ENCODE peak calls at places on chromosome 16, in four cellular contexts. E, Z, X and H are unnamed samples.

GRCh38 chr16:50440991-50441390 is 72.2 kb upstream of the BRD7 start:
- DNase-seq in E (no peak), Z (peak), X (no peak), H (no peak)

GRCh38 chr16:25707982-25708583 is 16.3 kb downstream of the HS3ST4 start:
- DNase-seq in E (peak), Z (no peak), X (peak), H (no peak)

GRCh38 chr16:67782567-67783352 is 23.6 kb downstream of the RANBP10 start:
- DNase-seq in E (no peak), Z (no peak), X (no peak), H (no peak)

GRCh38 chr16:11994187-11995119 is 17.9 kb downstream of the SNX29 start:
- DNase-seq in E (no peak), Z (no peak), X (peak), H (no peak)

GRCh38 chr16:30731411-30731810 is 16.8 kb upstream of the PHKG2 start:
- DNase-seq in E (no peak), Z (no peak), X (no peak), H (no peak)

GRCh38 chr16:67939507-67940435 is 3.1 kb upstream of the PSMB10 start:
- DNase-seq in E (no peak), Z (no peak), X (no peak), H (no peak)

GRCh38 chr16:73028721-73029361 is 19.1 kb downstream of the ZFHX3 start:
- DNase-seq in E (no peak), Z (no peak), X (no peak), H (no peak)

GRCh38 chr16:62503073-62503472 is 466.8 kb upstream of the CDH8 start:
- DNase-seq in E (no peak), Z (no peak), X (no peak), H (no peak)

GRCh38 chr16:65570261-65570660 is 448.4 kb upstream of the CDH11 start:
- DNase-seq in E (no peak), Z (no peak), X (no peak), H (no peak)

GRCh38 chr16:17832738-17833137 is 362.0 kb upstream of the XYLT1 start:
- DNase-seq in E (no peak), Z (no peak), X (no peak), H (no peak)

GRCh38 chr16:31700200-31700529 is 172.5 kb downstream of the AHSP start:
- DNase-seq in E (no peak), Z (no peak), X (no peak), H (no peak)

GRCh38 chr16:65758620-65759019 is 607.9 kb upstream of the CDH5 start:
- DNase-seq in E (no peak), Z (no peak), X (no peak), H (no peak)

GRCh38 chr16:73125860-73126259 is 77.9 kb upstream of the ZFHX3 start:
- DNase-seq in E (no peak), Z (no peak), X (no peak), H (peak)

GRCh38 chr16:53152321-53152720 is 97.5 kb downstream of the CHD9 start:
- DNase-seq in E (no peak), Z (no peak), X (no peak), H (no peak)

GRCh38 chr16:65453646-65454045 is 331.8 kb upstream of the CDH11 start:
- DNase-seq in E (no peak), Z (no peak), X (peak), H (no peak)

GRCh38 chr16:75087040-75087979 is 29.3 kb downstream of the LDHD start:
- DNase-seq in E (no peak), Z (no peak), X (no peak), H (peak)

GRCh38 chr16:23072084-23072599 is 77.1 kb downstream of the USP31 start:
- DNase-seq in E (no peak), Z (no peak), X (no peak), H (no peak)

GRCh38 chr16:1773703-1774455 is 945 bp upstream of the MRPS34 start:
- DNase-seq in E (no peak), Z (no peak), X (no peak), H (no peak)
- TF ChIP-seq CTCF in E (peak), Z (no peak), X (no peak), H (no peak)

DNA sequence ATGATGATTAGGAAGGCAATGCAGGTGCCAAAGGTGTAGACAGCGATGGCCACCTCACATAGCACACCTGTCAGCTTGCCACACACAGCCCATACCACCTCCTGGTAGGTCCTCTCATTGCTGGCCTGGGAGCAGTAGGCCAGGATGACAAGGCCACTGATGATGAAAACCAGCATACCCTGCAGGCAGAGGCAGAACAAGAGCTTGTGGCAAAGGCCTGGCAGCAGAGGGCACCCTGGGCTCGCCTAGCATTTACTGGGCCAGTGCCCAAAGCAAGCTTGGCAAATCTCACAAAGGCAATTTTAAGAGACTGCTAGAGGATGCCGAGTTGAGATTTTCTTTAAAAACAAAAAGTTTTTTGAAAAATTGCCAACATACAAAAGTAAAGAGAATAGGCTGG is 5.9 kb downstream of the SLC38A7 start:
- DNase-seq in E (no peak), Z (no peak), X (no peak), H (peak)
- TF ChIP-seq CTCF in E (no peak), Z (no peak), X (no peak), H (peak)

DNA sequence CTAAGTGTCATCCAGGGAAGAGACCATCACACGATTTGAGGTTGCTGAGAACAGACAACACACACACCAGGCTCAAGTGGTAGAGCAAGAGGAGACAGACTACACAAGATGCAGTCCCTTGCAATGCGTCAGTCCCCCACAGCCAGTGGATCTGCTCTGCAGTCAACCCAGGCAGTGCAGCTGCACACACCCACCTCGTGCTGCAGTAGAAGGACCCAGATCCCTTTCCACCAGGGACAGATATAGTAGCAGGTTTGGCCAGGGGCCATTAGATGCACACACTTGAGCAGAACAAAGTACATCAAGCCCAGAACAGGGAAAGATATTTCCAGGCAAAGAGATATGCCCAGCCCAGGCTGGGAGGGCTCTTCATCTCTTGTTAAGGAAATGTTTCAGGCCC is 112.9 kb downstream of the GRIN2A start:
- DNase-seq in E (no peak), Z (no peak), X (no peak), H (no peak)
- TF ChIP-seq CTCF in E (no peak), Z (no peak), X (no peak), H (no peak)

GRCh38 chr16:86041807-86042206 is 142.8 kb downstream of the IRF8 start:
- DNase-seq in E (no peak), Z (no peak), X (no peak), H (no peak)

GRCh38 chr16:86038923-86039310 is 140.0 kb downstream of the IRF8 start:
- DNase-seq in E (no peak), Z (no peak), X (no peak), H (no peak)

GRCh38 chr16:86041205-86041604 is 142.2 kb downstream of the IRF8 start:
- DNase-seq in E (no peak), Z (no peak), X (no peak), H (no peak)

GRCh38 chr16:86039606-86040005 is 140.6 kb downstream of the IRF8 start:
- DNase-seq in E (no peak), Z (no peak), X (no peak), H (no peak)

GRCh38 chr16:86040496-86040895 is 141.5 kb downstream of the IRF8 start:
- DNase-seq in E (no peak), Z (no peak), X (no peak), H (no peak)
- TF ChIP-seq CTCF in E (no peak), Z (no peak), X (no peak), H (no peak)